ENCODE peak calls at places on chromosomes 16 and 17, in nine cellular contexts. One of them, this sample, is unnamed.

GRCh38 chr17:55433029-55433628 is 11.5 kb upstream of the MMD start:
- DNase-seq in stimulated activated CD4-positive, alpha-beta T cell treated with anti-CD3 and anti-CD28 coated beads, Interleukin-4, amount 100 ng/mL, for 48 hours: no peak
- DNase-seq in NCI-H2081: no peak
- DNase-seq in amniotic stem cell: no peak
- DNase-seq in non-pigmented ciliary epithelial cell: no peak
- DNase-seq in kidney epithelial cell: no peak
- DNase-seq in GM12892: no peak
- DNase-seq in lung: no peak
- DNase-seq in cardiac septum: no peak
- DNase-seq in this sample: no peak

GRCh38 chr16:86872126-86872525 is 293.8 kb downstream of the FOXL1 start:
- DNase-seq in stimulated activated CD4-positive, alpha-beta T cell treated with anti-CD3 and anti-CD28 coated beads, Interleukin-4, amount 100 ng/mL, for 48 hours: no peak
- DNase-seq in NCI-H2081: no peak
- DNase-seq in amniotic stem cell: no peak
- DNase-seq in non-pigmented ciliary epithelial cell: no peak
- DNase-seq in kidney epithelial cell: no peak
- DNase-seq in GM12892: no peak
- DNase-seq in lung: no peak
- DNase-seq in cardiac septum: peak; percentile 33
- DNase-seq in this sample: no peak

GRCh38 chr17:36578671-36579070 is 13.0 kb upstream of the DHRS11 start:
- DNase-seq in stimulated activated CD4-positive, alpha-beta T cell treated with anti-CD3 and anti-CD28 coated beads, Interleukin-4, amount 100 ng/mL, for 48 hours: no peak
- DNase-seq in NCI-H2081: no peak
- DNase-seq in amniotic stem cell: no peak
- DNase-seq in non-pigmented ciliary epithelial cell: no peak
- DNase-seq in kidney epithelial cell: no peak
- DNase-seq in GM12892: no peak
- DNase-seq in lung: no peak
- DNase-seq in cardiac septum: no peak
- DNase-seq in this sample: no peak

GRCh38 chr17:7192271-7192937 is 13.2 kb upstream of the ASGR1 start:
- DNase-seq in stimulated activated CD4-positive, alpha-beta T cell treated with anti-CD3 and anti-CD28 coated beads, Interleukin-4, amount 100 ng/mL, for 48 hours: no peak
- DNase-seq in NCI-H2081: no peak
- DNase-seq in amniotic stem cell: no peak
- DNase-seq in non-pigmented ciliary epithelial cell: no peak
- DNase-seq in kidney epithelial cell: no peak
- DNase-seq in GM12892: no peak
- DNase-seq in lung: no peak
- DNase-seq in cardiac septum: no peak
- DNase-seq in this sample: no peak

GRCh38 chr16:66880288-66881013 is at the start of gene PDP2:
- DNase-seq in stimulated activated CD4-positive, alpha-beta T cell treated with anti-CD3 and anti-CD28 coated beads, Interleukin-4, amount 100 ng/mL, for 48 hours: peak; percentile 86
- DNase-seq in NCI-H2081: peak; percentile 87
- DNase-seq in amniotic stem cell: peak; percentile 86
- DNase-seq in non-pigmented ciliary epithelial cell: peak; percentile 67
- DNase-seq in kidney epithelial cell: peak; percentile 64
- DNase-seq in GM12892: peak; percentile 82
- DNase-seq in lung: peak; percentile 97
- DNase-seq in cardiac septum: peak; percentile 98
- DNase-seq in this sample: peak; percentile 99

GRCh38 chr16:22373662-22374310 is 633 bp downstream of the CDR2 start:
- DNase-seq in stimulated activated CD4-positive, alpha-beta T cell treated with anti-CD3 and anti-CD28 coated beads, Interleukin-4, amount 100 ng/mL, for 48 hours: no peak
- DNase-seq in NCI-H2081: peak; percentile 16
- DNase-seq in amniotic stem cell: no peak
- DNase-seq in non-pigmented ciliary epithelial cell: no peak
- DNase-seq in kidney epithelial cell: no peak
- DNase-seq in GM12892: peak; percentile 29
- DNase-seq in lung: peak; percentile 41
- DNase-seq in cardiac septum: no peak
- DNase-seq in this sample: peak; percentile 26

GRCh38 chr17:58328195-58329034 is at the start of gene TSPOAP1:
- DNase-seq in stimulated activated CD4-positive, alpha-beta T cell treated with anti-CD3 and anti-CD28 coated beads, Interleukin-4, amount 100 ng/mL, for 48 hours: peak; percentile 83
- DNase-seq in NCI-H2081: no peak
- DNase-seq in amniotic stem cell: no peak
- DNase-seq in non-pigmented ciliary epithelial cell: no peak
- DNase-seq in kidney epithelial cell: no peak
- DNase-seq in GM12892: peak; percentile 68
- DNase-seq in lung: no peak
- DNase-seq in cardiac septum: no peak
- DNase-seq in this sample: no peak

GRCh38 chr17:34579979-34580684 is 750 bp downstream of the TMEM132E start:
- DNase-seq in stimulated activated CD4-positive, alpha-beta T cell treated with anti-CD3 and anti-CD28 coated beads, Interleukin-4, amount 100 ng/mL, for 48 hours: no peak
- DNase-seq in NCI-H2081: no peak
- DNase-seq in amniotic stem cell: no peak
- DNase-seq in non-pigmented ciliary epithelial cell: no peak
- DNase-seq in kidney epithelial cell: no peak
- DNase-seq in GM12892: no peak
- DNase-seq in lung: peak; percentile 30
- DNase-seq in cardiac septum: no peak
- DNase-seq in this sample: peak; percentile 14

GRCh38 chr17:67573987-67574657 is 143.6 kb upstream of the NOL11 start:
- DNase-seq in stimulated activated CD4-positive, alpha-beta T cell treated with anti-CD3 and anti-CD28 coated beads, Interleukin-4, amount 100 ng/mL, for 48 hours: no peak
- DNase-seq in NCI-H2081: no peak
- DNase-seq in amniotic stem cell: no peak
- DNase-seq in non-pigmented ciliary epithelial cell: no peak
- DNase-seq in kidney epithelial cell: no peak
- DNase-seq in GM12892: no peak
- DNase-seq in lung: no peak
- DNase-seq in cardiac septum: no peak
- DNase-seq in this sample: no peak